ENCODE peak calls at places on chromosomes 6 and 20, in eight cellular contexts. V is psoas muscle, U is GM12865, W is uterus, K is heart right ventricle, S is GM23338, H is astrocyte of the spinal cord, O is neuronal stem cell. D is an unnamed sample.
A peak's percentile ranks its signal among the peaks of the same experiment; 100 is the strongest.

GRCh38 chr6:161444966-161445799 is 171.3 kb upstream of the AGPAT4 start:
- DNase-seq in V (peak; percentile 62), S (no peak), O (no peak), U (no peak), K (no peak), H (peak; percentile 32), W (no peak), D (no peak)

GRCh38 chr6:139029470-139030210 is 1.1 kb downstream of the ABRACL start:
- DNase-seq in V (peak; percentile 79), H (peak; percentile 34), W (peak; percentile 54), O (peak; percentile 45), S (peak; percentile 73), U (peak; percentile 69), K (peak; percentile 64), D (no peak)

GRCh38 chr6:40791004-40791403 is 203.8 kb upstream of the LRFN2 start:
- DNase-seq in O (no peak), H (no peak), K (no peak), W (no peak), U (no peak), S (no peak), V (no peak), D (peak; percentile 39)

GRCh38 chr20:51223163-51223562 is 200.3 kb upstream of the KCNG1 start:
- DNase-seq in V (no peak), K (no peak), W (no peak), S (no peak), U (no peak), H (no peak), O (no peak), D (no peak)

GRCh38 chr6:144216668-144217218 is 66.4 kb downstream of the STX11 start:
- DNase-seq in O (no peak), U (no peak), H (no peak), W (no peak), V (peak; percentile 87), K (no peak), S (peak; percentile 82), D (no peak)

GRCh38 chr6:70345619-70346018 is 42.7 kb upstream of the COL9A1 start:
- DNase-seq in O (no peak), U (no peak), W (no peak), S (no peak), V (no peak), H (no peak), K (no peak), D (no peak)

GRCh38 chr20:19816386-19816785 is 58.3 kb downstream of the RIN2 start:
- DNase-seq in U (no peak), S (no peak), V (no peak), H (peak; percentile 59), K (no peak), W (no peak), O (no peak), D (no peak)

GRCh38 chr6:146829792-146830565 is 231.2 kb downstream of the ADGB start:
- DNase-seq in U (no peak), O (no peak), W (no peak), V (no peak), S (peak; percentile 34), H (no peak), K (no peak), D (no peak)

GRCh38 chr6:155026366-155027045 is 31.4 kb downstream of the TIAM2 start:
- DNase-seq in U (no peak), V (peak; percentile 76), S (no peak), H (peak; percentile 90), W (peak; percentile 52), O (no peak), K (no peak), D (no peak)

GRCh38 chr6:31652925-31653724 is 664 bp upstream of the BAG6 start:
- DNase-seq in S (peak; percentile 98), U (peak; percentile 96), K (peak; percentile 94), V (peak; percentile 91), W (no peak), H (no peak), O (peak; percentile 21), D (no peak)

GRCh38 chr6:11430036-11430435 is 107.5 kb upstream of the TMEM170B start:
- DNase-seq in O (no peak), K (no peak), V (no peak), S (no peak), U (no peak), H (peak; percentile 90), W (no peak), D (no peak)

GRCh38 chr6:4675086-4675485 is 101.1 kb upstream of the CDYL start:
- DNase-seq in O (no peak), V (no peak), U (no peak), K (no peak), W (no peak), H (no peak), S (no peak), D (no peak)

GRCh38 chr6:15313367-15313766 is 67.5 kb downstream of the JARID2 start:
- DNase-seq in W (no peak), K (peak; percentile 36), H (no peak), U (peak; percentile 58), S (no peak), O (no peak), V (peak; percentile 61), D (no peak)

GRCh38 chr6:29200767-29201662 is 30.3 kb downstream of the OR2J2 start:
- DNase-seq in U (no peak), V (peak; percentile 30), H (no peak), O (no peak), K (no peak), W (no peak), S (no peak), D (no peak)

GRCh38 chr6:75205776-75206334 is at the start of gene COL12A1:
- DNase-seq in H (peak; percentile 99), W (peak; percentile 99), S (peak; percentile 90), K (peak; percentile 84), U (no peak), O (peak; percentile 70), V (peak; percentile 97), D (no peak)

GRCh38 chr6:100093405-100093804 is 99.4 kb upstream of the MCHR2 start:
- DNase-seq in V (no peak), S (no peak), U (no peak), W (no peak), H (no peak), O (no peak), K (no peak), D (no peak)

DNA sequence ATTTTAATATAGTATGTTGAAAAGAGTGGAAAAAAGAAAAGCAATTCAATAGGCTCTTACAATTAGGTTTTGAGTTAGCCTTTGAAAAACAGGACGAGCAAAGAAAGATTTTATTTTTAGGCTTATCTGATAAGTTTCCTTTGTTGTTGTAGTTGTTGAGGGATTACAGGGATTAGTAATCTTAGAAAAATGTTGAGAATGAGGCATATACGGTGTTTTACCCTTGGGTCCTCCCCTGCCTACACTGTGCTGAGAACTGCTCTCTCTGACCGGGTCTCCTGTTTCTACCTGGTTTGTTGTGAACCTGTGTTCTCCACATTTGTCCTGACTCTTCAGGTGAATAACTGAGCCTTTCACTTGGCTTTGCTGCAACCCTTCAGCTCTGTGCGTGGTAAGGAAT is 16.7 kb downstream of the TRAPPC3L start:
- DNase-seq in O (no peak), V (no peak), K (no peak), U (no peak), W (no peak), H (peak; percentile 7), S (no peak), D (no peak)
- H3K4me3 ChIP-seq in O (no peak overlapping the region), V (no peak overlapping the region), K (no peak overlapping the region), U (no peak overlapping the region), W (no peak overlapping the region), H (no peak overlapping the region), S (no peak overlapping the region), D (no peak overlapping the region)

DNA sequence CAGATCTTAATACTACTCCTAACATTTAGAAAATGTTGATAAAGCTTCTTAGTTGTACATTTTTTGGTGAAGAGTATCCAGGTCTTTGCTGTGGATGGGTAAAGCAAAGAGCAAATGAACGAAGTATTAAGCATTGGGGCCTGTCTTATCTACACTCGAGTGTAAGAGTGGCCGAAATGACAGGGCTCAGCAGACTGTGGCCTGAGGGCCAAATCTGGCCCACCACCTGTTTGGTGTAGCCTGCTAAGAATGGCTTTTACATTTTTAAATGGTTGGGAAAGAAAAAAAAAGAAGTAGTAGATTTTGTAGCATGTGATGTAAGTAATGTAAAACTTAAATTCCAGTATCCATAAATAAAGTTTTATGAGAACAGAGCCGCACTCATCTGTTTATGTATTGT is 19.4 kb upstream of the MAPK13 start:
- DNase-seq in S (no peak), K (no peak), V (no peak), W (no peak), U (no peak), O (no peak), H (no peak), D (no peak)
- H3K4me3 ChIP-seq in S (no peak overlapping the region), K (no peak overlapping the region), V (no peak overlapping the region), W (no peak overlapping the region), U (no peak overlapping the region), O (no peak overlapping the region), H (no peak overlapping the region), D (no peak overlapping the region)

GRCh38 chr6:502761-503160 is 111.2 kb downstream of the IRF4 start:
- DNase-seq in W (no peak), U (no peak), V (no peak), H (no peak), O (no peak), S (no peak), K (no peak), D (no peak)

GRCh38 chr6:504446-504980 is 113.0 kb downstream of the IRF4 start:
- DNase-seq in W (no peak), K (no peak), U (no peak), O (no peak), V (no peak), S (no peak), H (no peak), D (no peak)

GRCh38 chr6:499617-500016 is 108.1 kb downstream of the IRF4 start:
- DNase-seq in S (no peak), O (no peak), U (peak; percentile 57), W (no peak), V (no peak), H (no peak), K (no peak), D (no peak)

GRCh38 chr6:503610-504362 is 112.2 kb downstream of the IRF4 start:
- DNase-seq in W (no peak), H (no peak), U (no peak), V (no peak), S (no peak), O (no peak), K (peak; percentile 57), D (no peak)

DNA sequence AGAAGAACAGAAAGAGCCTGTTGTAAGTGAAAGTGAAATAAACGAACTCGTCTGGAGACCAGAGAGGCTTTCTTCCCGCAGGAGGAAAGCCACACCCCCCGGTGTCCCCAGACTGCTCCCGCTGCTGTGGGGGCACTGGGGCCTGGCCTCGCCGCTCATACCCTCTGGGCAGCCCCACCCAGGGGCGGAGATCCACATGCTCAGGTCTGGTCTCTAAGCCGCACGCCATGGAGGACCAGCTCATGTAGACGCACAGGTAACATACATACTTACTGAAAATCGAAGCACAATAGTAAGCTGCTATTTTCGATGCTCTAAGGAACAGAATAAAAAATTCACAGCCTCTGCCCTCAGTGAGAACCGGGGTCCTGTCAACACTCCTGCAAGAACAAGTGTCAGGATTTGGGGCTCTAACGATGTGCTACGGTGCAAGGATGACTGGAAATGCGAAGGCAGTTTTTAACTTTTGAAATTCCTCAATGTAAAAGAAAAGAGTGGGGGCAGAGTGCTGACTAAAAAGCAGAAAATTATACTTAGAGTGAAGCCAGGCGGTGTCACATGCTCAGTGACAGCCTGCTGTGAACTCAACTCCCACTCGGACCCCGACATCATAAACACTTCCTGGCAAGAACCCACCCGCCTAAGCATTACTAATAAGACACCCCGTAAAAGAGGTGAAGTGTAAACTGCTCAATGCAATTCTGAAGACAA is 110.5 kb downstream of the IRF4 start:
- DNase-seq in V (no peak), H (no peak), U (peak; percentile 61), K (no peak), S (no peak), W (no peak), O (no peak), D (no peak)
- H3K4me3 ChIP-seq in V (no peak overlapping the region), H (no peak overlapping the region), U (peak overlapping the region; percentile 65), K (no peak overlapping the region), S (no peak overlapping the region), W (no peak overlapping the region), O (no peak overlapping the region), D (no peak overlapping the region)

GRCh38 chr20:38603286-38603685 is 1.7 kb downstream of the ARHGAP40 start:
- DNase-seq in W (no peak), S (no peak), U (no peak), H (no peak), O (no peak), K (no peak), V (no peak), D (no peak)
- H3K4me3 ChIP-seq in W (no peak overlapping the region), S (no peak overlapping the region), U (no peak overlapping the region), H (no peak overlapping the region), O (no peak overlapping the region), K (no peak overlapping the region), V (no peak overlapping the region), D (no peak overlapping the region)